ENCODE peak calls at places on chromosome 20, in seven cellular contexts. One of them, this sample, is unnamed.

GRCh38 chr20:15012551-15012950 is 675.1 kb upstream of the FLRT3 start:
- DNase-seq in endothelial cell: no peak
- DNase-seq in HCT116: no peak
- DNase-seq in hepatocyte: no peak
- DNase-seq in CD8-positive, alpha-beta T cell: no peak
- DNase-seq in lung: no peak
- DNase-seq in breast epithelium: no peak
- DNase-seq in this sample: no peak

GRCh38 chr20:52974155-52974554 is 2.0 kb downstream of the TSHZ2 start:
- DNase-seq in breast epithelium: no peak
- DNase-seq in hepatocyte: no peak
- DNase-seq in CD8-positive, alpha-beta T cell: no peak
- DNase-seq in lung: no peak
- DNase-seq in endothelial cell: no peak
- DNase-seq in HCT116: no peak
- DNase-seq in this sample: no peak

GRCh38 chr20:61253640-61254511 is 1.8 kb downstream of the CDH4 start:
- DNase-seq in hepatocyte: peak; percentile 23
- DNase-seq in endothelial cell: peak; percentile 13
- DNase-seq in CD8-positive, alpha-beta T cell: no peak
- DNase-seq in lung: no peak
- DNase-seq in breast epithelium: no peak
- DNase-seq in HCT116: no peak
- DNase-seq in this sample: no peak

GRCh38 chr20:34701405-34702085 is 2.6 kb upstream of the TP53INP2 start:
- DNase-seq in CD8-positive, alpha-beta T cell: no peak
- DNase-seq in HCT116: no peak
- DNase-seq in hepatocyte: no peak
- DNase-seq in endothelial cell: no peak
- DNase-seq in breast epithelium: no peak
- DNase-seq in lung: no peak
- DNase-seq in this sample: no peak

GRCh38 chr20:32019156-32019510 is 8.9 kb downstream of the CCM2L start:
- DNase-seq in endothelial cell: peak; percentile 56
- DNase-seq in hepatocyte: peak; percentile 72
- DNase-seq in CD8-positive, alpha-beta T cell: no peak
- DNase-seq in breast epithelium: no peak
- DNase-seq in lung: no peak
- DNase-seq in HCT116: no peak
- DNase-seq in this sample: no peak

GRCh38 chr20:36167826-36168634 is 13.5 kb downstream of the EPB41L1 start:
- DNase-seq in HCT116: peak; percentile 8
- DNase-seq in endothelial cell: no peak
- DNase-seq in CD8-positive, alpha-beta T cell: no peak
- DNase-seq in lung: no peak
- DNase-seq in hepatocyte: no peak
- DNase-seq in breast epithelium: no peak
- DNase-seq in this sample: no peak

GRCh38 chr20:41205313-41205712 is 68.0 kb downstream of the PLCG1 start:
- DNase-seq in endothelial cell: no peak
- DNase-seq in hepatocyte: no peak
- DNase-seq in breast epithelium: no peak
- DNase-seq in lung: no peak
- DNase-seq in CD8-positive, alpha-beta T cell: no peak
- DNase-seq in HCT116: no peak
- DNase-seq in this sample: no peak

GRCh38 chr20:43752561-43753301 is 25.9 kb upstream of the GTSF1L start:
- DNase-seq in HCT116: no peak
- DNase-seq in breast epithelium: no peak
- DNase-seq in CD8-positive, alpha-beta T cell: no peak
- DNase-seq in hepatocyte: no peak
- DNase-seq in lung: peak; percentile 51
- DNase-seq in endothelial cell: no peak
- DNase-seq in this sample: peak; percentile 67

GRCh38 chr20:44017211-44017610 is 102.6 kb downstream of the TOX2 start:
- DNase-seq in hepatocyte: no peak
- DNase-seq in breast epithelium: no peak
- DNase-seq in CD8-positive, alpha-beta T cell: no peak
- DNase-seq in HCT116: no peak
- DNase-seq in endothelial cell: no peak
- DNase-seq in lung: no peak
- DNase-seq in this sample: no peak

GRCh38 chr20:53079483-53079810 is 107.3 kb downstream of the TSHZ2 start:
- DNase-seq in endothelial cell: no peak
- DNase-seq in hepatocyte: no peak
- DNase-seq in CD8-positive, alpha-beta T cell: no peak
- DNase-seq in breast epithelium: no peak
- DNase-seq in HCT116: no peak
- DNase-seq in lung: no peak
- DNase-seq in this sample: no peak

GRCh38 chr20:36950432-36951197 is 893 bp downstream of the SAMHD1 start:
- DNase-seq in endothelial cell: peak; percentile 31
- DNase-seq in HCT116: no peak
- DNase-seq in CD8-positive, alpha-beta T cell: peak; percentile 51
- DNase-seq in hepatocyte: peak; percentile 16
- DNase-seq in lung: peak; percentile 31
- DNase-seq in breast epithelium: no peak
- DNase-seq in this sample: peak; percentile 31

GRCh38 chr20:20363449-20364015 is 4.4 kb upstream of the INSM1 start:
- DNase-seq in lung: no peak
- DNase-seq in endothelial cell: no peak
- DNase-seq in CD8-positive, alpha-beta T cell: no peak
- DNase-seq in hepatocyte: no peak
- DNase-seq in HCT116: no peak
- DNase-seq in breast epithelium: no peak
- DNase-seq in this sample: no peak

GRCh38 chr20:16191496-16191895 is 381.8 kb downstream of the KIF16B start:
- DNase-seq in HCT116: no peak
- DNase-seq in breast epithelium: no peak
- DNase-seq in CD8-positive, alpha-beta T cell: no peak
- DNase-seq in endothelial cell: no peak
- DNase-seq in hepatocyte: no peak
- DNase-seq in lung: no peak
- DNase-seq in this sample: no peak

DNA sequence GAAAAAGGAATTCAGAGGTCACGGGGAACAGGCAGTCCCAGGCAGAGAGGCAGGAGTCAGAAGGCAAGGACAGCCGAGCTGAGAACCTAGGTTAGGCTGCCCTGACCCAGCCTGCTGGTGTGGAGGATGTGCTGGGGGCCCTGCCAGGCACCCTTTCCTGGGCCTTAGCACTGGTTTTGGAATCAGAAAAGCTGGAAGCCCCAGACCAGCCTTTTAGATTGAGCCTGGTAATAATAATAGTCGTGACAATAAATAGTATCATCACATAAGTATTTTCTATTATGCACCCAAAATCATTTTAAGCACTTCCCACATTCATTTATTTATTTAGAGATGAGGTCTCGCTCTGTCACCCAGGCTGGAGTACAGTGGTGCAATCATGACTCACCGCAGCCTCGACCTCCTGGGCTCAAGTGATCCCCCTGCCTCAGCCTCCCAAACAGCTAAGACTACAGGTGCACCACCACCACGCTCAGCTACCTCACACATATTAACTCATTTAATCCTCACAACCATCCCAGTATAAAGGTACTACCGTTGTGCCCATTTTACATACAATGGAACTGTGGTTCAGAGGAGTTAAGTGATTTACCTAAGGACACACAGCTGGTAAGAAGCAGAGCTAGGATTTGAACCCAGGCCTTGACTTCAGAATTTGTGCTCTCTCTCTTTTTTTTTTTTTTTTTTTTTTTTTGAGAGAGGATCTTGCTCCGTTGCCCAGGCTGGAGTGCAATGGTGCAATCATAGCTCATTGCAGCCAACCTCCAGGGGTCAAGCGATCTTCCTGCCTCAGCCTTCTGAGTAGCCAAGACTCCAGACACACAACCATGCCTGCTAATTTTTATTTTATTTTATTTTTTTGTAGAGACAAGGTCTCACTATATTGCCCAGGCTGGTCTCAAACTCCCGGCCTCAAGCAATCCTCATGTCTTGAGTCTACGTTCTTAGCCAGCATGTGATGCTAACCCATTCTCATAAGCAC is 19.7 kb downstream of the TGM2 start:
- DNase-seq in lung: no peak
- DNase-seq in hepatocyte: no peak
- DNase-seq in CD8-positive, alpha-beta T cell: no peak
- DNase-seq in breast epithelium: no peak
- DNase-seq in HCT116: no peak
- DNase-seq in endothelial cell: no peak
- DNase-seq in this sample: no peak
- TF ChIP-seq CTCF in lung: no peak
- TF ChIP-seq CTCF in hepatocyte: no peak
- TF ChIP-seq CTCF in CD8-positive, alpha-beta T cell: no peak
- TF ChIP-seq CTCF in breast epithelium: no peak
- TF ChIP-seq CTCF in HCT116: no peak
- TF ChIP-seq CTCF in endothelial cell: no peak
- TF ChIP-seq CTCF in this sample: no peak

GRCh38 chr20:54345301-54345724 is 130.1 kb upstream of the DOK5 start:
- DNase-seq in breast epithelium: no peak
- DNase-seq in endothelial cell: no peak
- DNase-seq in lung: no peak
- DNase-seq in hepatocyte: no peak
- DNase-seq in CD8-positive, alpha-beta T cell: no peak
- DNase-seq in HCT116: peak; percentile 7
- DNase-seq in this sample: no peak
- TF ChIP-seq CTCF in breast epithelium: no peak
- TF ChIP-seq CTCF in endothelial cell: no peak
- TF ChIP-seq CTCF in lung: no peak
- TF ChIP-seq CTCF in hepatocyte: no peak
- TF ChIP-seq CTCF in CD8-positive, alpha-beta T cell: no peak
- TF ChIP-seq CTCF in HCT116: no peak
- TF ChIP-seq CTCF in this sample: no peak

GRCh38 chr20:38311100-38311499 is 7.1 kb downstream of the BPI start:
- DNase-seq in endothelial cell: no peak
- DNase-seq in hepatocyte: no peak
- DNase-seq in lung: no peak
- DNase-seq in breast epithelium: no peak
- DNase-seq in CD8-positive, alpha-beta T cell: no peak
- DNase-seq in HCT116: no peak
- DNase-seq in this sample: no peak

GRCh38 chr20:38313676-38314075 is 9.7 kb downstream of the BPI start:
- DNase-seq in breast epithelium: no peak
- DNase-seq in CD8-positive, alpha-beta T cell: no peak
- DNase-seq in hepatocyte: no peak
- DNase-seq in endothelial cell: no peak
- DNase-seq in lung: no peak
- DNase-seq in HCT116: no peak
- DNase-seq in this sample: no peak

GRCh38 chr20:38316341-38316740 is 12.4 kb downstream of the BPI start:
- DNase-seq in CD8-positive, alpha-beta T cell: no peak
- DNase-seq in HCT116: no peak
- DNase-seq in lung: no peak
- DNase-seq in hepatocyte: no peak
- DNase-seq in endothelial cell: no peak
- DNase-seq in breast epithelium: no peak
- DNase-seq in this sample: no peak

GRCh38 chr20:38317422-38317821 is 13.5 kb downstream of the BPI start:
- DNase-seq in HCT116: no peak
- DNase-seq in endothelial cell: no peak
- DNase-seq in CD8-positive, alpha-beta T cell: no peak
- DNase-seq in hepatocyte: no peak
- DNase-seq in lung: no peak
- DNase-seq in breast epithelium: no peak
- DNase-seq in this sample: no peak

DNA sequence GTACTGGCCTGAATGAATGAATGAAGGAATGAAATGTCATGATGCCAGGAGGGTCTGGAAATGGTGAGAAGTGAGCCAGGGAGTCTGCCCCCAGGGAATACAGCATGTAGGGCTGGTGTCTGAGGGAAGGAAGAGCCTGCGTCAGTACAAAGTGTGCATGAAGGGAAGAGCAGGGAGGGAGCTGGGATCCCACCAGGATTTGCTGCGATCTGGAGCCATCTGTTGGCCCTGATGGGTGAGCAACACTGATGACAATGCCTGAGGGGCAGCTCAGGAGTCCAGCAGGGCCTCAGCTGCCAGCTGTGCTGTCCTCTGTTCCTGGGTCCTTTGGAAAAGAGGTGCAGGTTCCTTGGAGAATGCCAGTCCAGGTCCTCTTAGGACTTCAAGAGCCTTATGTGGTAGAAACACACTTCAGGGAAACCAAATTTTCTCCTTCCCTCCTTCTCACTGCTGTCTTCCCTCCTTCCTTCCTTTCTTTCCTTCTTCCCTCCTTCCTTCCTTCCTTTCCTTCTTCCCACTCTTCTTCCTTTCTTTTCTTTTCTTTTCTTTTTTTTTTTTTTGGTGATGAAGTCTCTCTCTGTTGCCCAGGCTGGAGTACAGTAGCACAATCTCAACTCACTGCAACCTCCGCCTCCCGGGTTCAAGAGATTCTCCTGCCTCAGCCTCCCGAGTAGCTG is 11.5 kb downstream of the BPI start:
- DNase-seq in lung: no peak
- DNase-seq in CD8-positive, alpha-beta T cell: no peak
- DNase-seq in HCT116: no peak
- DNase-seq in hepatocyte: no peak
- DNase-seq in breast epithelium: no peak
- DNase-seq in endothelial cell: no peak
- DNase-seq in this sample: no peak
- TF ChIP-seq CTCF in lung: no peak
- TF ChIP-seq CTCF in CD8-positive, alpha-beta T cell: no peak
- TF ChIP-seq CTCF in HCT116: no peak
- TF ChIP-seq CTCF in hepatocyte: peak; percentile 10
- TF ChIP-seq CTCF in breast epithelium: no peak
- TF ChIP-seq CTCF in endothelial cell: no peak
- TF ChIP-seq CTCF in this sample: no peak

DNA sequence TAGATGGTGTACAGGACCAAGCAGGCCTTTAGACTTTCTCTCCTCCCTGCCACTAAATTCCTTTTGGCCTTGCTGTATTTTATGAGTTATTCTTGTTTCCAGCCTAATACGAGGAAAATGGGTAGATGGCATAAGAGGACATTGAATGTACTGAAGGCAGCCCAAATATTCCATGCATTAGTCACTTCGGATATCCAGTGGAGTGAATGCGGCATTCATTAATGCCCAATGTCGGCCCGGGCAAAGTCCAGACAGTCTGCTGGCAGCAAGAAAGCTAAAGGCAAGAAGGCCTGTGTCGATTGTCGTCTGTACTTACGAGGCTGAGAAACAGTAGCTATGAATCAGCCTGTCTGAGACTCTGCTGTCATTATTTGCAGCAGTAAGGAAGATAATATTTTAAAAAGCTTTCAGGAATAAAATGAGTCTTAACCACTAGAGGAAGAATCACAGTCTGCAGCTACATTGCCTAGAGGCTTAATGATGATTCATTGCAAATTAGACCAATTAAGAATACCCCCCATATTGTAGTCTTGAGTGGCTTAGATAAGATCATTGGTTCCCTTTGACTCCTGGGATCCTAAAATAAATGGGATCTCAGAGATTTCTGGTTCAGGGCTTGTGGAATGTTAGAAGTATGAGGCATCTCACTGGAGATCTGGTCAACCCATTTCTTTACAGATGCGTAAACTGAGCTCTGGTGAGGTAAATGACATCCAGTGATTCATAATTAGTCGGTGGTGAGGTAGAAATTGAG is 534.1 kb upstream of the JAG1 start:
- DNase-seq in CD8-positive, alpha-beta T cell: no peak
- DNase-seq in breast epithelium: no peak
- DNase-seq in endothelial cell: no peak
- DNase-seq in HCT116: peak; percentile 86
- DNase-seq in lung: no peak
- DNase-seq in hepatocyte: peak; percentile 80
- DNase-seq in this sample: no peak
- TF ChIP-seq CTCF in CD8-positive, alpha-beta T cell: no peak
- TF ChIP-seq CTCF in breast epithelium: no peak
- TF ChIP-seq CTCF in endothelial cell: no peak
- TF ChIP-seq CTCF in HCT116: no peak
- TF ChIP-seq CTCF in lung: no peak
- TF ChIP-seq CTCF in hepatocyte: no peak
- TF ChIP-seq CTCF in this sample: no peak

This sample was measured in GM10248.